ENCODE peak calls at places on chromosome 13, in nine cellular contexts. W, N, C, D, F, A, U, T and Z are unnamed samples.

GRCh38 chr13:21240586-21240985 is 64.1 kb downstream of the MRPL57 start:
- DNase-seq in U (no peak), N (no peak), W (no peak), D (no peak), F (no peak), A (no peak), C (no peak), T (no peak), Z (no peak)

GRCh38 chr13:53075356-53076041 is 46.9 kb downstream of the OLFM4 start:
- DNase-seq in U (no peak), A (no peak), N (no peak), W (no peak), C (no peak), F (no peak), T (no peak), D (no peak), Z (peak)

GRCh38 chr13:83515267-83515666 is 367.0 kb downstream of the SLITRK1 start:
- DNase-seq in C (no peak), A (no peak), T (no peak), U (no peak), D (no peak), N (no peak), W (no peak), F (no peak), Z (no peak)

GRCh38 chr13:31172001-31172400 is 10.3 kb upstream of the HSPH1 start:
- DNase-seq in F (no peak), A (no peak), D (no peak), W (no peak), U (no peak), N (no peak), T (no peak), C (no peak), Z (no peak)

GRCh38 chr13:24500977-24501376 is 11.6 kb downstream of the PARP4 start:
- DNase-seq in N (no peak), A (no peak), D (no peak), C (no peak), T (no peak), W (no peak), U (no peak), F (no peak), Z (no peak)

GRCh38 chr13:110916671-110917142 is 1.8 kb upstream of the ANKRD10 start:
- DNase-seq in F (no peak), D (no peak), U (no peak), N (no peak), W (no peak), T (no peak), A (no peak), C (no peak), Z (no peak)

GRCh38 chr13:72651196-72651595 is 76.2 kb downstream of the MZT1 start:
- DNase-seq in W (no peak), F (no peak), T (no peak), N (no peak), D (peak), C (no peak), U (no peak), A (no peak), Z (no peak)

GRCh38 chr13:76863022-76863421 is 23.2 kb downstream of the KCTD12 start:
- DNase-seq in D (no peak), T (no peak), N (no peak), F (no peak), A (no peak), C (no peak), U (no peak), W (no peak), Z (no peak)

GRCh38 chr13:43397110-43397509 is 373.7 kb downstream of the DNAJC15 start:
- DNase-seq in W (no peak), A (no peak), F (no peak), D (no peak), T (no peak), N (no peak), U (no peak), C (no peak), Z (no peak)

GRCh38 chr13:113748101-113748861 is 10.7 kb upstream of the TMEM255B start:
- DNase-seq in F (no peak), N (no peak), D (no peak), C (no peak), U (no peak), W (no peak), A (no peak), T (no peak), Z (no peak)

GRCh38 chr13:85347251-85347650 is 452.0 kb downstream of the SLITRK6 start:
- DNase-seq in C (no peak), W (no peak), F (no peak), T (no peak), A (no peak), U (no peak), N (no peak), D (no peak), Z (no peak)

GRCh38 chr13:75986818-75987217 is 350.7 kb downstream of the LMO7 start:
- DNase-seq in W (no peak), A (no peak), N (no peak), T (no peak), C (no peak), F (no peak), D (no peak), U (no peak), Z (no peak)

GRCh38 chr13:110412132-110412912 is 105.2 kb downstream of the COL4A2 start:
- DNase-seq in D (peak), T (peak), W (peak), A (peak), F (peak), U (peak), C (peak), N (peak), Z (peak)

GRCh38 chr13:36432106-36432544 is at the start of gene CCNA1:
- DNase-seq in N (peak), D (peak), T (peak), F (no peak), C (peak), W (no peak), U (peak), A (no peak), Z (no peak)

GRCh38 chr13:111877906-111878305 is 189.0 kb upstream of the SOX1 start:
- DNase-seq in D (no peak), N (no peak), T (no peak), A (no peak), F (no peak), W (no peak), C (no peak), U (no peak), Z (no peak)

GRCh38 chr13:51324714-51325440 is 14.6 kb upstream of the SERPINE3 start:
- DNase-seq in A (no peak), T (no peak), D (no peak), W (no peak), N (no peak), F (no peak), C (no peak), U (no peak), Z (no peak)

GRCh38 chr13:105291987-105292386 is 1243.5 kb downstream of the EFNB2 start:
- DNase-seq in A (no peak), N (no peak), C (no peak), W (no peak), U (no peak), F (no peak), D (no peak), T (no peak), Z (no peak)

GRCh38 chr13:113754242-113754641 is 4.8 kb upstream of the TMEM255B start:
- DNase-seq in D (no peak), C (no peak), W (no peak), A (no peak), T (no peak), N (no peak), F (no peak), U (no peak), Z (no peak)

GRCh38 chr13:43876366-43876765 is 3.2 kb downstream of the CCDC122 start:
- DNase-seq in D (no peak), U (no peak), F (no peak), A (no peak), W (no peak), T (no peak), C (no peak), N (no peak), Z (no peak)

GRCh38 chr13:73656863-73657262 is 477.3 kb downstream of the KLF12 start:
- DNase-seq in T (no peak), D (no peak), W (no peak), U (no peak), C (no peak), F (no peak), N (no peak), A (no peak), Z (no peak)

GRCh38 chr13:60591348-60591747 is 194.3 kb downstream of the TDRD3 start:
- DNase-seq in A (no peak), F (no peak), U (no peak), N (no peak), W (no peak), C (no peak), T (no peak), D (no peak), Z (no peak)

GRCh38 chr13:30797847-30798246 is 62.5 kb downstream of the ALOX5AP start:
- DNase-seq in W (no peak), D (no peak), T (no peak), C (no peak), A (no peak), U (no peak), N (no peak), F (no peak), Z (no peak)

GRCh38 chr13:113997845-113998751 is 24.2 kb upstream of the C13orf46 start:
- DNase-seq in T (no peak), U (no peak), F (peak), C (no peak), N (no peak), W (no peak), A (peak), D (no peak), Z (no peak)